ENCODE peak calls at places on chromosomes 7 and 10, in nine cellular contexts. X, J, M, C, Q, K, S, R and E are unnamed samples.

GRCh38 chr7:80499350-80499955 is 12.4 kb downstream of the GNAT3 start:
- DNase-seq in X (peak), J (peak), M (no peak), C (no peak), Q (peak), K (no peak), S (peak), R (no peak), E (no peak)

GRCh38 chr10:113216068-113216467 is 266.0 kb downstream of the TCF7L2 start:
- DNase-seq in X (no peak), J (no peak), M (no peak), C (no peak), Q (peak), K (no peak), S (no peak), R (no peak), E (no peak)

GRCh38 chr10:51421853-51422252 is 277.5 kb downstream of the CSTF2T start:
- DNase-seq in X (no peak), J (no peak), M (no peak), C (no peak), Q (no peak), K (no peak), S (no peak), R (no peak), E (no peak)

GRCh38 chr7:134755422-134756022 is 23.9 kb upstream of the CALD1 start:
- DNase-seq in X (no peak), J (peak), M (no peak), C (peak), Q (peak), K (no peak), S (no peak), R (no peak), E (peak)

GRCh38 chr7:97179454-97180104 is 62.1 kb downstream of the SDHAF3 start:
- DNase-seq in X (peak), J (peak), M (peak), C (peak), Q (peak), K (peak), S (peak), R (no peak), E (peak)

GRCh38 chr7:107446531-107446930 is 23.3 kb upstream of the GPR22 start:
- DNase-seq in X (peak), J (no peak), M (no peak), C (no peak), Q (peak), K (no peak), S (peak), R (no peak), E (no peak)

GRCh38 chr10:12041766-12042408 is 722 bp downstream of the UPF2 start:
- DNase-seq in X (no peak), J (no peak), M (no peak), C (peak), Q (peak), K (peak), S (peak), R (no peak), E (peak)

GRCh38 chr10:87873656-87874055 is 10.2 kb downstream of the PTEN start:
- DNase-seq in X (no peak), J (no peak), M (no peak), C (no peak), Q (no peak), K (no peak), S (no peak), R (no peak), E (no peak)

GRCh38 chr7:1499367-1500029 is 4.7 kb downstream of the INTS1 start:
- DNase-seq in X (no peak), J (no peak), M (no peak), C (no peak), Q (no peak), K (no peak), S (no peak), R (no peak), E (no peak)